ENCODE peak calls at places on chromosomes 16 and 17, in seven cellular contexts. A is heart left ventricle, U is Peyer's patch, I is right lobe of liver, W is right atrium auricular region, Z is left lung, H is heart right ventricle. D is an unnamed sample. For H3K4me1, the result is how much of the 10 kb centered on the place peaks cover.

GRCh38 chr17:82219083-82219482 is 6.4 kb upstream of the CCDC57 start:
- DNase-seq in A (no peak), U (no peak), I (no peak), W (no peak), Z (no peak), H (no peak), D (no peak)

GRCh38 chr17:64358261-64358788 is 32.3 kb downstream of the PECAM1 start:
- DNase-seq in A (no peak), U (no peak), I (no peak), W (no peak), Z (peak), H (no peak), D (no peak)

GRCh38 chr16:3754304-3754703 is 37.0 kb upstream of the TRAP1 start:
- DNase-seq in A (no peak), U (no peak), I (no peak), W (no peak), Z (no peak), H (no peak), D (no peak)

GRCh38 chr17:61149106-61149505 is 250.5 kb upstream of the TBX2 start:
- DNase-seq in A (no peak), U (no peak), I (no peak), W (no peak), Z (no peak), H (no peak), D (no peak)

GRCh38 chr16:69938981-69939820 is 11.9 kb upstream of the CLEC18A start:
- DNase-seq in A (no peak), U (no peak), I (no peak), W (no peak), Z (no peak), H (no peak), D (no peak)

GRCh38 chr17:82963104-82963950 is 116.1 kb upstream of the METRNL start:
- DNase-seq in A (peak), U (peak), I (peak), W (peak), Z (peak), H (peak), D (peak)

GRCh38 chr17:67718325-67718941 is 697 bp downstream of the NOL11 start:
- DNase-seq in A (no peak), U (no peak), I (no peak), W (no peak), Z (no peak), H (no peak), D (peak)

GRCh38 chr17:59094921-59095530 is 11.7 kb downstream of the TRIM37 start:
- DNase-seq in A (no peak), U (no peak), I (no peak), W (no peak), Z (no peak), H (no peak), D (no peak)

GRCh38 chr16:66324785-66325184 is 41.7 kb upstream of the CDH5 start:
- DNase-seq in A (no peak), U (no peak), I (no peak), W (no peak), Z (no peak), H (no peak), D (peak)

GRCh38 chr16:88759245-88759975 is 25.6 kb downstream of the PIEZO1 start:
- DNase-seq in A (peak), U (peak), I (peak), W (no peak), Z (peak), H (no peak), D (peak)

GRCh38 chr16:85425061-85425662 is 188.0 kb upstream of the GSE1 start:
- DNase-seq in A (no peak), U (peak), I (peak), W (no peak), Z (peak), H (no peak), D (no peak)

GRCh38 chr17:40815381-40815780 is 7.0 kb downstream of the KRT10 start:
- DNase-seq in A (no peak), U (no peak), I (no peak), W (no peak), Z (no peak), H (no peak), D (no peak)

GRCh38 chr16:57893217-57893558 is 77.7 kb downstream of the CNGB1 start:
- DNase-seq in A (no peak), U (no peak), I (no peak), W (no peak), Z (no peak), H (no peak), D (no peak)

GRCh38 chr16:57894390-57895080 is 76.4 kb downstream of the CNGB1 start:
- DNase-seq in A (no peak), U (no peak), I (no peak), W (no peak), Z (no peak), H (no peak), D (no peak)

GRCh38 chr16:57892447-57893096 is 78.4 kb downstream of the CNGB1 start:
- DNase-seq in A (no peak), U (no peak), I (peak), W (no peak), Z (peak), H (no peak), D (no peak)

GRCh38 chr16:57892041-57892440 is 78.9 kb downstream of the CNGB1 start:
- DNase-seq in A (no peak), U (no peak), I (no peak), W (no peak), Z (no peak), H (no peak), D (peak)

DNA sequence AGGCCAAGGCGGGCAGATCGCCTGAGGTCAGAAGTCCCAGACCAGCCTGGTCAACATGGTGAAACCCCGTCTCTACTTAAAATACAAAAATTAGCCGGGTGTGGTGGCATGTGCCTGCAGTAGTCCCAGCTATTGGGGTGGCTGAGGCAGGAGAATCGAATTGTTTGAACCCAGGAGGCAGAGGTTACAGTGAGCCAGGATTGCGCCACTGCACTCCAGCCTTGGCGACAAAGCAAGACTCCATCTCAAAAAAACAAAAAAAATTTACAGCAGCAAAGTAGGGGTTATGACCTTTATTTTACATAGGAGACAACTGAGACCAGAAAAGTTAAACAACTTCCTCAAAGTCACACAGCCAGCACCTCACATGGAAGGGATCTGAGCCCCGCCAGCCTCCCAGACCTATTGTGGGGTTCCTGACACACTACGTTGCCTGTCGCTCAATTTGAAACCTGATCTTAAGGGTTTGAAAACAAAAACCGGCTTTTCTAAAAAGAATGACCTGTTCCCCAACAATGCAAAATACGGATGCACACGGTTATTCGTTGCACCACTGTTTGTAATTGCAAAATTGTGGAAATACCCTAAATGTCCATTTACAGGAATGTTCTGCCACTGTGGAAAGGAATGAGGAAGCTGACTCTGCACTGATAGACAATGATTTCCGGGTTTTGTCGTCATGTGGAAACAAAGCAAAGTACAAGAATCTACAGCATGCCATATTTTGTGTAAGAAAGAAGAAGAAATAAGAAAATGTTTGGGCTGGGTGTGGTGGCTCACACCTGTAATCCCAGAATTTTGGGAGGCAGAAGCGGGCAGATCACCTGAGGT is 77.2 kb downstream of the CNGB1 start:
- DNase-seq in A (no peak), U (no peak), I (peak), W (no peak), Z (peak), H (no peak), D (peak)
- H3K27ac ChIP-seq in A (no peak), U (peak), I (peak), W (no peak), Z (peak), H (peak), D (no peak)

GRCh38 chr17:73571524-73572130 is 72.6 kb downstream of the SDK2 start:
- DNase-seq in A (peak), U (no peak), I (no peak), W (no peak), Z (peak), H (no peak), D (no peak)
- H3K4me1 ChIP-seq in A (under half), U (under half), I (under half), W (under half), Z (under half), H (under half), D (under half)

GRCh38 chr16:60203525-60204124 is 1469.5 kb upstream of the GOT2 start:
- DNase-seq in A (no peak), U (no peak), I (no peak), W (no peak), Z (no peak), H (no peak), D (peak)
- TF ChIP-seq CTCF in A (peak), U (no peak), I (peak), W (peak), Z (peak), H (peak), D (no peak)

GRCh38 chr17:57540596-57540995 is 204.5 kb downstream of the CCDC182 start:
- DNase-seq in A (no peak), U (no peak), I (no peak), W (no peak), Z (no peak), H (no peak), D (no peak)
- H3K27ac ChIP-seq in A (no peak), U (no peak), I (no peak), W (no peak), Z (no peak), H (no peak), D (no peak)